ENCODE peak calls at places on chromosomes 6 and 20, in five cellular contexts. P is suprapubic skin, Y is heart right ventricle, Q is fibroblast of lung, V is left lung. T is an unnamed sample.

GRCh38 chr6:90103056-90103793 is 193.4 kb downstream of the BACH2 start:
- DNase-seq in V (no peak), P (no peak), Q (peak), Y (no peak), T (no peak)

GRCh38 chr6:10621227-10621626 is 73.2 kb downstream of the C6orf52 start:
- DNase-seq in Y (no peak), V (no peak), Q (no peak), P (no peak), T (no peak)

GRCh38 chr20:58135441-58136170 is 92.8 kb downstream of the ANKRD60 start:
- DNase-seq in V (no peak), P (no peak), Q (no peak), Y (no peak), T (no peak)

GRCh38 chr20:3047486-3048419 is 1.9 kb downstream of the MRPS26 start:
- DNase-seq in V (no peak), Y (no peak), P (no peak), Q (no peak), T (no peak)

GRCh38 chr6:135475292-135475886 is 22.2 kb downstream of the AHI1 start:
- DNase-seq in Y (no peak), V (no peak), P (no peak), Q (peak), T (no peak)

GRCh38 chr6:63615590-63615989 is 20.0 kb upstream of the PHF3 start:
- DNase-seq in P (no peak), Q (no peak), V (no peak), Y (no peak), T (no peak)

GRCh38 chr6:135743476-135743875 is 108.0 kb upstream of the PDE7B start:
- DNase-seq in V (no peak), Q (no peak), P (no peak), Y (no peak), T (no peak)

GRCh38 chr6:138897031-138897430 is 91.0 kb downstream of the REPS1 start:
- DNase-seq in Y (no peak), V (no peak), Q (no peak), P (no peak), T (no peak)

GRCh38 chr6:82072771-82073170 is 174.8 kb downstream of the IBTK start:
- DNase-seq in V (no peak), Y (no peak), P (no peak), Q (no peak), T (no peak)

GRCh38 chr6:28462401-28462800 is 19.1 kb upstream of the ZSCAN23 start:
- DNase-seq in V (no peak), P (no peak), Y (no peak), Q (no peak), T (no peak)

GRCh38 chr6:127288705-127289104 is 22.0 kb downstream of the RNF146 start:
- DNase-seq in Y (no peak), V (no peak), P (no peak), Q (peak), T (no peak)

GRCh38 chr6:124995131-124995530 is 32.9 kb downstream of the RNF217 start:
- DNase-seq in Y (no peak), Q (no peak), V (no peak), P (no peak), T (no peak)

GRCh38 chr20:7744411-7744810 is 195.8 kb downstream of the HAO1 start:
- DNase-seq in V (no peak), Y (no peak), P (no peak), Q (peak), T (no peak)

GRCh38 chr20:41047975-41048305 is 19.3 kb downstream of the TOP1 start:
- DNase-seq in Q (peak), P (no peak), Y (no peak), V (no peak), T (no peak)

GRCh38 chr20:21173496-21174025 is 47.7 kb downstream of the KIZ start:
- DNase-seq in Q (peak), V (no peak), P (no peak), Y (no peak), T (no peak)

GRCh38 chr6:149468179-149468578 is 16.6 kb downstream of the ZC3H12D start:
- DNase-seq in P (no peak), Q (no peak), V (no peak), Y (no peak), T (no peak)

GRCh38 chr20:57838670-57839142 is 128.9 kb upstream of the PMEPA1 start:
- DNase-seq in Q (no peak), P (no peak), Y (no peak), V (no peak), T (no peak)

GRCh38 chr6:131443514-131443913 is 129.5 kb upstream of the ARG1 start:
- DNase-seq in Q (no peak), Y (no peak), V (no peak), P (no peak), T (no peak)

GRCh38 chr20:32470025-32470861 is 112.1 kb downstream of the ASXL1 start:
- DNase-seq in Y (peak), Q (peak), V (peak), P (no peak), T (no peak)

GRCh38 chr20:25378189-25378883 is 12.3 kb downstream of the ABHD12 start:
- DNase-seq in V (no peak), Q (no peak), Y (no peak), P (no peak), T (no peak)

GRCh38 chr6:167485186-167485978 is 160.5 kb downstream of the TTLL2 start:
- DNase-seq in V (no peak), Q (peak), Y (no peak), P (no peak), T (no peak)

GRCh38 chr6:123094768-123095167 is 98.7 kb downstream of the CLVS2 start:
- DNase-seq in Y (no peak), P (no peak), V (no peak), Q (no peak), T (no peak)

GRCh38 chr20:380763-381580 is 412 bp downstream of the TRIB3 start:
- DNase-seq in Q (peak), Y (peak), P (no peak), V (peak), T (no peak)

GRCh38 chr6:139452176-139452876 is 77.9 kb upstream of the CITED2 start:
- DNase-seq in Y (no peak), P (no peak), V (no peak), Q (peak), T (no peak)

GRCh38 chr6:72410769-72411168 is 211.1 kb upstream of the KCNQ5 start:
- DNase-seq in Q (no peak), Y (no peak), P (no peak), V (no peak), T (no peak)

GRCh38 chr6:140774080-140774505 is 1358.6 kb upstream of the GJE1 start:
- DNase-seq in P (no peak), Y (no peak), V (no peak), Q (peak), T (no peak)

GRCh38 chr6:16049178-16049577 is 79.7 kb upstream of the MYLIP start:
- DNase-seq in V (no peak), Y (no peak), Q (no peak), P (no peak), T (no peak)

GRCh38 chr6:91132461-91132860 is 545.6 kb upstream of the MAP3K7 start:
- DNase-seq in V (no peak), P (no peak), Y (no peak), Q (no peak), T (no peak)

GRCh38 chr6:11785953-11786579 is 7.5 kb upstream of the ADTRP start:
- DNase-seq in P (no peak), V (no peak), Y (no peak), Q (no peak), T (no peak)

GRCh38 chr6:167501831-167502385 is 177.0 kb downstream of the TTLL2 start:
- DNase-seq in P (no peak), Q (no peak), V (no peak), Y (no peak), T (no peak)

GRCh38 chr6:105258816-105259215 is 79.0 kb upstream of the POPDC3 start:
- DNase-seq in Q (no peak), P (no peak), Y (no peak), V (no peak), T (no peak)

GRCh38 chr20:37873909-37874308 is 29.0 kb upstream of the VSTM2L start:
- DNase-seq in Y (no peak), V (no peak), Q (no peak), P (no peak), T (no peak)

DNA sequence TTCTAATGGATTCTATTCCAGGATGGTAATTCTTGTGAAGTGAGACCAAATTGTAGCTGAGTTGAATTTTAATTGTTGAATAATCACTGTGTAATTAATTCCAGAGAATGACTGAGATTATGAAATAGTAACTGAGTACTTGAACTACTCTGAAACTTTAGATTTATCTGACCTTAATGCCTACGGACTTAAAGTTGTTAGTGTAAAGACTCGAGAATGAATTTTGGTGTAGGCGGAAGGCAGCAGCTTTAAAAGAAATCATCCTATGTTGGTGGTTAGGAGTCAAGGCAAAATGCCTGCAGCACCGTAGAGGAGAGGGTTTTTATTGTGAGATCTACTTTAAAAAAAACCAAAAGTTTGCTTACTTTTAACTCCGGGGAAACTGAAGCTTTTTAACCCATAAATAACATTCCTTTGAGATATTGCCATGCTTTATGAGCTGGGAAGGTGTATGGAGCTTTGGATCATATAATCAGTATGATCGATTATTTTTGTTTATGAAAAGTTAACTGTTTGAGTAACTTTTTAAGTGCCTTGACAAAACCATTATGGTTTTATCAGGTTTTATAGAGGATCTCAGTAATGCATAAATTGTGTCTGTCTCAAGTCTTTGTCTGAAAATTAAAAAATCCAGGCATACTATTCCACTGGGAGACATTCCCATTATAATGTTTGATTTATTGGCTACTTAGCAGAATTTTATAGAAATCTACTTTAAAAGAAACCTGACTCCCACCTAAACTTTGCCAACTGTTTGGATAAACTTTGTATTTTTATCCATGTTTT is 46.1 kb downstream of the MYO6 start:
- DNase-seq in V (no peak), P (no peak), Q (no peak), Y (no peak), T (no peak)
- TF ChIP-seq CTCF in V (no peak), P (no peak), Q (no peak), Y (no peak), T (no peak)

GRCh38 chr20:14336667-14337066 is 745 bp downstream of the FLRT3 start:
- DNase-seq in V (no peak), Q (peak), P (no peak), Y (no peak), T (no peak)

GRCh38 chr20:14334306-14334930 is 3.0 kb downstream of the FLRT3 start:
- DNase-seq in P (no peak), V (no peak), Y (no peak), Q (peak), T (no peak)

GRCh38 chr20:14333734-14334133 is 3.7 kb downstream of the FLRT3 start:
- DNase-seq in Q (no peak), V (no peak), Y (no peak), P (no peak), T (no peak)

GRCh38 chr20:14335122-14335521 is 2.3 kb downstream of the FLRT3 start:
- DNase-seq in Q (no peak), P (no peak), Y (no peak), V (no peak), T (no peak)

DNA sequence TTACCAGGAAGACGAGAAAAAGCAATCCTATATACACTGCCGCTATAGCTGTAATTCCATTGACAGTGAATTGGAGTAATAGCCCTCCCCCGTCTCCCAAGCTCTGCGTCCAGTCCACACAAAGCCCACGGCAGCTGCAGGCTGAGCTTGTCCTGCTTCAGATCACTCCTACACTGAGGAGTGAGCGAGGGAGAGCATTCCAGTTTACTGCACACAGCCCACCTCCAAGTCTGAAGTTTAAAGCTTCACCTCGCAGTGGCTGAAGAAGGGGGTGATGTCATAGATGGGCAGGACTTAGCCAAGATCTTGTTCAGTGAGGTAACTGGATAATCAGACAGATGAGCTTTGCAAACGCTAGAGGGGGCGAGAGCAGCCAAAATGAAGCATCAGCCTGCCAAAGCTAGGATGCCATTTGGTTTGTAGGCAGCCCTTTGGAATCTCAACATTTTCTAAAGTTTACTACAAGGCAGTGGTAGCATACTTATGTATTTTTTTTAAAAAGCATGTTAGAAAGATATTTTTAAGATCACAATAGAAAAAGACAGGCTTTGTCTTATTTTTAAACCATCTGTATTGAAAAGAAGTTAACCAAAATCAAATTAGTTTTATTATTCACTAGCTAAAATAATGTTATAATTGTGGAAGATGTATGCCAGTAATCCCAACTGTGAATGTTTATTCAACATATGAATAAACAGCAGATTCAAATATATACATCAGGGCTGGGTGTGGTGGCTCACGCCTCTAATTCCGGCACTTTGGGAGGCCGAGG is at the start of gene FLRT3:
- DNase-seq in Q (peak), P (peak), V (peak), Y (peak), T (peak)
- TF ChIP-seq CTCF in Q (peak), P (peak), V (peak), Y (peak), T (no peak)

DNA sequence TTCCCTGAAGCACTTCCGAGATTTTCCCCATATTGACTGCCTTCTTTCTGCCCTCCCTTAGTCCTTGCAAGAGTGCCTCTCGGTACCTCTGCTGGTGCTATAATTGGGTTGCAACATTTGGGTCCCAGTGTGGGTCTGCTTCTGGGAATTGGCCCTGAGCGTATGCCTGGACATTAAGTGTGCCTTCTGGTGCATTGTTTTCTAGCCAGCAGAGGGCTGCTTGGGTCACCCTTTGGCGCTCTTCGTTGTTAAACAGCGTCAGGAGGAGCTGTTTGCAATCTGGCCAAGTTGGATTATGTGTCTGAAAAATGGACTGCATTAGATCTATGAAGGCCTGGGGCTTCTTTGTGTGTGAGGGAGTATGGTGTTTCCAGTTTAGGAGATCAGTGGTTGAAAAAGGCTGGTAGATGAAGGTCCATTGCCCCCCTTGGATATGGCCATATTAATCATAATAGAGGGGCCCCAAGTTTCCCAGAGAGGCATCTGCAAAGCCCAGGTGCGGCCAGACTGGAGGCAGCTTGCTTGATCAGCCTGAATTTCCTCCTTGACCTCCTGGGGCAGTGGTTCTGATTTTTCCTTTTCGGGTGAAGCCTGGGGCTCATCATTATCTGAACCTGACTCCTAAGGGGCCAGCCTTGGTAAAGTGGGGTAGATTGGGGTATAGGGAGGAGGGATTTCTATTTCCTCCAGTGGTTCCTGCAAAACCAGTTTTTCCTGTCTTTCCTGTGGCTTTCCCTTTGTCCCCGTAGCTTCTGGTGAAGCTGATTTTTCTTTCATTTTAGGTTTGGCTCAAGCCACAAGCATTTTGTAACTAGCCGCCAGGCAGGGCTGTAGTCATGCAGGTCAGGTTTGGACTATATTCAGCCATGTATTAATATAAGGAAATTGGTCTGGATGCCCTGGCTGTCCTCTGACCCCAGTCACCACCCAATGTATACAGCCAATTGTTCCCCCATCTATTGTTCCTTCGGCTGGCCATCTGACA is 85.4 kb upstream of the GPR6 start:
- DNase-seq in Y (no peak), P (no peak), V (no peak), Q (no peak), T (no peak)
- TF ChIP-seq CTCF in Y (no peak), P (no peak), V (no peak), Q (no peak), T (no peak)

GRCh38 chr6:160697826-160698225 is 4.2 kb upstream of the PLG start:
- DNase-seq in Y (no peak), Q (no peak), V (no peak), P (no peak), T (no peak)

GRCh38 chr6:160690458-160690857 is 11.6 kb upstream of the PLG start:
- DNase-seq in V (peak), Q (no peak), Y (no peak), P (no peak), T (no peak)

GRCh38 chr6:160691617-160692016 is 10.4 kb upstream of the PLG start:
- DNase-seq in P (no peak), Q (no peak), Y (no peak), V (no peak), T (no peak)

DNA sequence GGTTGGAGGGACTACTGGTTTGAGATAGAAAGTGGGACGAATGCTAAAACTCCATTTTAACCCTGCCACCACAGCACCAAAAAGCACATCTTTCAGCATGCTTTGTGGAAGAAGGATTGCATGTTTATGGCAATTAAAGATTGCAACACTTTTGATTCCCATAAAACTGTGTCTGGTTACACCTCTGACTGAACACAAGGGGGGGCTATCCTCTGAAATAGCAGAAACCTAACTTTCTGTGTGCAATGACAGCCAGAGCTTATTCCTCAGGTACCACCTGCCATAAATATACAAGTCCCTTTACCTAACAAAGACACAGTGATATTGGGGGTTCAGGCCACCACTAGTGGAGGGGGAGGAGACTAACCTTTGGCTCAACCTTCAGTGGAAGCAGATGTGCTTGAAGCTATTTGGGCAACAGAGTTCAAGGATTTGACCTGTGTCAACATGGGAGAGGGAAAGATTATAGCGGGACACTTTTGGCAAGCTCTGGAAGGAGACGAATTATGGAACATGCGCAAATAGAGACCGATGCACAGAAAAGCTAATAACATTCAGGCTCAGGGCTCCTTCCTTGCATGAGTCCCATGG is 9.6 kb upstream of the PLG start:
- DNase-seq in Y (no peak), V (no peak), P (no peak), Q (no peak), T (no peak)
- TF ChIP-seq CTCF in Y (no peak), V (no peak), P (no peak), Q (no peak), T (no peak)

GRCh38 chr6:117396228-117396627 is 29.5 kb downstream of the ROS1 start:
- DNase-seq in V (no peak), Y (no peak), P (no peak), Q (peak), T (no peak)

GRCh38 chr6:117399126-117399525 is 26.6 kb downstream of the ROS1 start:
- DNase-seq in Q (no peak), P (no peak), Y (no peak), V (no peak), T (no peak)

GRCh38 chr6:117397536-117398227 is 28.1 kb downstream of the ROS1 start:
- DNase-seq in V (no peak), Q (peak), P (no peak), Y (no peak), T (no peak)

GRCh38 chr6:117401799-117402198 is 23.9 kb downstream of the ROS1 start:
- DNase-seq in P (no peak), V (no peak), Q (no peak), Y (no peak), T (no peak)

GRCh38 chr6:117399924-117400323 is 25.8 kb downstream of the ROS1 start:
- DNase-seq in Y (no peak), P (no peak), Q (peak), V (no peak), T (no peak)
- TF ChIP-seq CTCF in Y (no peak), P (no peak), Q (peak), V (no peak), T (no peak)

T was measured in omental fat pad.